ENCODE peak calls at places on chromosomes 16 and 17, in seven cellular contexts. One of them, this sample, is unnamed. For H3K79me1, the result is how much of the 10 kb centered on the place peaks cover.

GRCh38 chr16:81752225-81752875 is 26.7 kb upstream of the PLCG2 start:
- DNase-seq in mesenchymal stem cell: no peak
- DNase-seq in trophoblast cell: no peak
- DNase-seq in neuronal stem cell: no peak
- DNase-seq in H9: no peak
- DNase-seq in IMR-90: no peak
- DNase-seq in H1: no peak
- DNase-seq in this sample: peak

GRCh38 chr16:70693231-70693671 is 7.4 kb upstream of the MTSS2 start:
- DNase-seq in trophoblast cell: peak
- DNase-seq in H9: no peak
- DNase-seq in IMR-90: no peak
- DNase-seq in neuronal stem cell: no peak
- DNase-seq in H1: no peak
- DNase-seq in mesenchymal stem cell: peak
- DNase-seq in this sample: no peak

GRCh38 chr16:10646581-10647263 is 48.0 kb downstream of the TEKT5 start:
- DNase-seq in H9: no peak
- DNase-seq in H1: no peak
- DNase-seq in trophoblast cell: no peak
- DNase-seq in mesenchymal stem cell: no peak
- DNase-seq in IMR-90: no peak
- DNase-seq in neuronal stem cell: no peak
- DNase-seq in this sample: no peak

GRCh38 chr17:57785032-57785431 is 39.9 kb upstream of the CCDC182 start:
- DNase-seq in mesenchymal stem cell: peak
- DNase-seq in trophoblast cell: no peak
- DNase-seq in IMR-90: no peak
- DNase-seq in H9: peak
- DNase-seq in H1: no peak
- DNase-seq in neuronal stem cell: no peak
- DNase-seq in this sample: no peak

GRCh38 chr16:15485175-15485574 is 50.8 kb downstream of the BMERB1 start:
- DNase-seq in trophoblast cell: no peak
- DNase-seq in neuronal stem cell: no peak
- DNase-seq in H1: no peak
- DNase-seq in IMR-90: no peak
- DNase-seq in H9: no peak
- DNase-seq in mesenchymal stem cell: no peak
- DNase-seq in this sample: no peak

GRCh38 chr16:68265078-68265925 is 976 bp downstream of the SLC7A6 start:
- DNase-seq in neuronal stem cell: no peak
- DNase-seq in H9: no peak
- DNase-seq in IMR-90: peak
- DNase-seq in trophoblast cell: peak
- DNase-seq in H1: peak
- DNase-seq in mesenchymal stem cell: peak
- DNase-seq in this sample: peak

GRCh38 chr16:69481901-69482341 is 57.5 kb downstream of the CYB5B start:
- DNase-seq in H9: peak
- DNase-seq in H1: no peak
- DNase-seq in trophoblast cell: no peak
- DNase-seq in mesenchymal stem cell: no peak
- DNase-seq in IMR-90: peak
- DNase-seq in neuronal stem cell: no peak
- DNase-seq in this sample: peak

GRCh38 chr17:2709173-2709661 is 2.3 kb downstream of the CLUH start:
- DNase-seq in trophoblast cell: no peak
- DNase-seq in H1: no peak
- DNase-seq in mesenchymal stem cell: no peak
- DNase-seq in IMR-90: no peak
- DNase-seq in H9: no peak
- DNase-seq in neuronal stem cell: no peak
- DNase-seq in this sample: no peak

GRCh38 chr17:60106377-60107059 is 27.8 kb upstream of the HEATR6 start:
- DNase-seq in neuronal stem cell: no peak
- DNase-seq in H9: no peak
- DNase-seq in trophoblast cell: no peak
- DNase-seq in IMR-90: peak
- DNase-seq in mesenchymal stem cell: peak
- DNase-seq in H1: no peak
- DNase-seq in this sample: no peak

GRCh38 chr17:37844158-37844976 is 79.8 kb upstream of the TBC1D3K start:
- DNase-seq in H9: peak
- DNase-seq in H1: peak
- DNase-seq in IMR-90: peak
- DNase-seq in mesenchymal stem cell: peak
- DNase-seq in trophoblast cell: peak
- DNase-seq in neuronal stem cell: peak
- DNase-seq in this sample: peak

GRCh38 chr16:1125471-1125870 is 27.4 kb upstream of the CACNA1H start:
- DNase-seq in H1: no peak
- DNase-seq in trophoblast cell: no peak
- DNase-seq in IMR-90: peak
- DNase-seq in neuronal stem cell: no peak
- DNase-seq in mesenchymal stem cell: no peak
- DNase-seq in H9: no peak
- DNase-seq in this sample: no peak

GRCh38 chr16:67951485-67951884 is 7.6 kb upstream of the LCAT start:
- DNase-seq in mesenchymal stem cell: no peak
- DNase-seq in H9: no peak
- DNase-seq in neuronal stem cell: no peak
- DNase-seq in H1: no peak
- DNase-seq in trophoblast cell: no peak
- DNase-seq in IMR-90: no peak
- DNase-seq in this sample: no peak

GRCh38 chr17:12342609-12343248 is 322.1 kb downstream of the MAP2K4 start:
- DNase-seq in neuronal stem cell: peak
- DNase-seq in H1: peak
- DNase-seq in H9: peak
- DNase-seq in IMR-90: no peak
- DNase-seq in trophoblast cell: peak
- DNase-seq in mesenchymal stem cell: no peak
- DNase-seq in this sample: peak

GRCh38 chr17:81550830-81551457 is 1.2 kb downstream of the FAAP100 start:
- DNase-seq in neuronal stem cell: no peak
- DNase-seq in H1: no peak
- DNase-seq in IMR-90: no peak
- DNase-seq in H9: no peak
- DNase-seq in trophoblast cell: no peak
- DNase-seq in mesenchymal stem cell: no peak
- DNase-seq in this sample: no peak

GRCh38 chr17:42027961-42028790 is 8.3 kb downstream of the NKIRAS2 start:
- DNase-seq in trophoblast cell: no peak
- DNase-seq in mesenchymal stem cell: no peak
- DNase-seq in H9: peak
- DNase-seq in H1: peak
- DNase-seq in IMR-90: no peak
- DNase-seq in neuronal stem cell: no peak
- DNase-seq in this sample: peak

GRCh38 chr17:61444831-61445230 is 7.4 kb upstream of the TBX4 start:
- DNase-seq in neuronal stem cell: no peak
- DNase-seq in mesenchymal stem cell: peak
- DNase-seq in H1: no peak
- DNase-seq in H9: no peak
- DNase-seq in trophoblast cell: no peak
- DNase-seq in IMR-90: peak
- DNase-seq in this sample: no peak

GRCh38 chr17:19301274-19301946 is 61.1 kb downstream of the B9D1 start:
- DNase-seq in H9: no peak
- DNase-seq in H1: no peak
- DNase-seq in neuronal stem cell: no peak
- DNase-seq in trophoblast cell: no peak
- DNase-seq in IMR-90: no peak
- DNase-seq in mesenchymal stem cell: no peak
- DNase-seq in this sample: no peak

GRCh38 chr16:57113042-57113453 is 20.7 kb downstream of the CPNE2 start:
- DNase-seq in mesenchymal stem cell: peak
- DNase-seq in IMR-90: peak
- DNase-seq in H1: no peak
- DNase-seq in trophoblast cell: no peak
- DNase-seq in neuronal stem cell: no peak
- DNase-seq in H9: no peak
- DNase-seq in this sample: no peak

GRCh38 chr17:36846410-36847292 is 90.6 kb upstream of the LHX1 start:
- DNase-seq in H1: no peak
- DNase-seq in IMR-90: no peak
- DNase-seq in neuronal stem cell: no peak
- DNase-seq in trophoblast cell: no peak
- DNase-seq in H9: no peak
- DNase-seq in mesenchymal stem cell: no peak
- DNase-seq in this sample: peak

GRCh38 chr16:27225536-27226360 is 22.4 kb downstream of the KDM8 start:
- DNase-seq in mesenchymal stem cell: no peak
- DNase-seq in IMR-90: no peak
- DNase-seq in H1: no peak
- DNase-seq in neuronal stem cell: no peak
- DNase-seq in trophoblast cell: no peak
- DNase-seq in H9: no peak
- DNase-seq in this sample: no peak

GRCh38 chr17:6761817-6762216 is 6.0 kb downstream of the XAF1 start:
- DNase-seq in mesenchymal stem cell: no peak
- DNase-seq in H1: no peak
- DNase-seq in IMR-90: no peak
- DNase-seq in trophoblast cell: no peak
- DNase-seq in neuronal stem cell: no peak
- DNase-seq in H9: no peak
- DNase-seq in this sample: no peak

DNA sequence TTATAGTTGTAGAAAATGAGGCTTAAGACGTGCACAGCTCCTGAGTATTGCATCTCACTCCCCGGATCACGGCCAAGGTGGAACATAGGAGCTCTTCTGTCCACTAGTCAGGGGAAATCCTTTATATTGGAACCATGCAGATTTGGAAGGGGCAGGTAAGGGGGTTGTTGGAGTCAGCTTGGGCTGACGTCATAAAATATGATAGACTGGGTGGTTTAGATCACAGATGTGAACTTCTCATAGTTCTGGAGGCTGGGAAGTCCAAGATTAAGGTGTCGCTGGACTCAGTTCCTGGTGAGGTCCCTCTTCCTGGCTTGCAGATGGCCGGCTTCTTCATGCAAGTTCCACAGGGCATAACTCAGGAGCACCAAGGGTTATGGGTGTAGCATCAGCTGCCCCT is 5.6 kb downstream of the CACNG4 start:
- DNase-seq in neuronal stem cell: no peak
- DNase-seq in mesenchymal stem cell: no peak
- DNase-seq in H9: no peak
- DNase-seq in H1: no peak
- DNase-seq in trophoblast cell: no peak
- DNase-seq in IMR-90: no peak
- DNase-seq in this sample: no peak
- H3K79me1 ChIP-seq in neuronal stem cell: under half
- H3K79me1 ChIP-seq in mesenchymal stem cell: under half
- H3K79me1 ChIP-seq in H9: under half
- H3K79me1 ChIP-seq in H1: under half
- H3K79me1 ChIP-seq in trophoblast cell: under half
- H3K79me1 ChIP-seq in IMR-90: under half
- H3K79me1 ChIP-seq in this sample: under half

GRCh38 chr16:79045191-79045590 is 555.3 kb downstream of the MAF start:
- DNase-seq in mesenchymal stem cell: no peak
- DNase-seq in H9: no peak
- DNase-seq in trophoblast cell: no peak
- DNase-seq in neuronal stem cell: no peak
- DNase-seq in IMR-90: no peak
- DNase-seq in H1: no peak
- DNase-seq in this sample: no peak

GRCh38 chr16:79051313-79051712 is 549.2 kb downstream of the MAF start:
- DNase-seq in H1: no peak
- DNase-seq in H9: no peak
- DNase-seq in neuronal stem cell: no peak
- DNase-seq in mesenchymal stem cell: no peak
- DNase-seq in IMR-90: no peak
- DNase-seq in trophoblast cell: no peak
- DNase-seq in this sample: no peak

GRCh38 chr16:79050063-79050462 is 550.5 kb downstream of the MAF start:
- DNase-seq in H1: no peak
- DNase-seq in IMR-90: no peak
- DNase-seq in trophoblast cell: no peak
- DNase-seq in neuronal stem cell: no peak
- DNase-seq in H9: no peak
- DNase-seq in mesenchymal stem cell: no peak
- DNase-seq in this sample: no peak

GRCh38 chr16:79047337-79047736 is 553.2 kb downstream of the MAF start:
- DNase-seq in H1: no peak
- DNase-seq in IMR-90: no peak
- DNase-seq in mesenchymal stem cell: peak
- DNase-seq in H9: no peak
- DNase-seq in neuronal stem cell: no peak
- DNase-seq in trophoblast cell: no peak
- DNase-seq in this sample: peak

GRCh38 chr16:79049040-79049439 is 551.5 kb downstream of the MAF start:
- DNase-seq in H9: no peak
- DNase-seq in neuronal stem cell: no peak
- DNase-seq in mesenchymal stem cell: no peak
- DNase-seq in trophoblast cell: no peak
- DNase-seq in IMR-90: no peak
- DNase-seq in H1: no peak
- DNase-seq in this sample: no peak
- H2BK5ac ChIP-seq in H9: no peak
- H2BK5ac ChIP-seq in neuronal stem cell: no peak
- H2BK5ac ChIP-seq in mesenchymal stem cell: no peak
- H2BK5ac ChIP-seq in trophoblast cell: no peak
- H2BK5ac ChIP-seq in IMR-90: no peak
- H2BK5ac ChIP-seq in H1: peak
- H2BK5ac ChIP-seq in this sample: no peak

DNA sequence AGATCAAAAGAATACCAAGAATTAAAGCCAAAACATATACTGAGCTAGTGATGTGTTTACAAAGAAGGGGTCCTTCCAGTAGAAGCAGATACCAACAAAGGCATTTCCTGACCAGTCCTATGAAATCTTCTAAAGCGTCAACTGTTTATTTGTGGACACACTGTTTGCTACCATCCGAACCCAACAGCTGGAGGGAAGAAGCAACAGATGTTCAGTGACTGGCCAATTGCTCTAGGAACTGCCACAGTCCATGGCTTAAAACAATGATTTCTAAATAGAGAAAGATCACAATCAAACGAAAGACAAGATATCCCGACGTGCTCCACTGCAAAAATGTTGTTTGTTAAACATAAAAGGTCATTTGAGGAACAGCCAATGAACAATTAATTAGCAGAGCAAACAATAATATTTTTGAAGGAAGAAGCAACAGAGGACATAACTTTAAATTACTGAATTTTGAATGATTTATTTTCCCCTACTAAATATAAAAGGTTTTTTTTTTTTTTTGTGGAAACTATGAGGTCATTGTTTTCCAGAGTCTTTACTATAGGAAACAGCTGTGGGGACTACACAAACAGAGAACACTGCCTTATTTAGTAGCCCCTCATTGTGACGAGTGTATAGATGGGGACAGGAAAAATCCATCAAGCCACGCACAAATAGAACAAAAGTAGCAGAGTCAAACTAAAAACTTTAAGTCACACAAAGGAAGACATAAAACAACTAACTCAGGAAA is 17.2 kb downstream of the USP31 start:
- DNase-seq in mesenchymal stem cell: peak
- DNase-seq in H9: no peak
- DNase-seq in trophoblast cell: no peak
- DNase-seq in neuronal stem cell: no peak
- DNase-seq in IMR-90: no peak
- DNase-seq in H1: no peak
- DNase-seq in this sample: no peak
- H3K79me1 ChIP-seq in mesenchymal stem cell: under half
- H3K79me1 ChIP-seq in H9: under half
- H3K79me1 ChIP-seq in trophoblast cell: under half
- H3K79me1 ChIP-seq in neuronal stem cell: under half
- H3K79me1 ChIP-seq in IMR-90: under half
- H3K79me1 ChIP-seq in H1: under half
- H3K79me1 ChIP-seq in this sample: under half

GRCh38 chr17:71978435-71978834 is 142.4 kb upstream of the SOX9 start:
- DNase-seq in H9: no peak
- DNase-seq in H1: no peak
- DNase-seq in IMR-90: no peak
- DNase-seq in mesenchymal stem cell: no peak
- DNase-seq in trophoblast cell: no peak
- DNase-seq in neuronal stem cell: no peak
- DNase-seq in this sample: no peak
- H2BK5ac ChIP-seq in H9: no peak
- H2BK5ac ChIP-seq in H1: no peak
- H2BK5ac ChIP-seq in IMR-90: no peak
- H2BK5ac ChIP-seq in mesenchymal stem cell: no peak
- H2BK5ac ChIP-seq in trophoblast cell: no peak
- H2BK5ac ChIP-seq in neuronal stem cell: no peak
- H2BK5ac ChIP-seq in this sample: no peak

This sample was measured in mesendoderm.